ENCODE peak calls at places on chromosomes 11 and 22, in nine cellular contexts. One of them, this sample, is unnamed.

GRCh38 chr11:69371731-69372588 is 78.0 kb downstream of the MYEOV start:
- DNase-seq in esophagus squamous epithelium: no peak
- DNase-seq in small intestine: no peak
- DNase-seq in cardiac muscle cell: no peak
- DNase-seq in PC-9: no peak
- DNase-seq in CD8-positive, alpha-beta memory T cell: no peak
- DNase-seq in sigmoid colon: peak; percentile 35
- DNase-seq in effector memory CD4-positive, alpha-beta T cell: no peak
- DNase-seq in GM23248: no peak
- DNase-seq in this sample: peak; percentile 42

GRCh38 chr11:66720223-66720898 is 8.7 kb downstream of the SPTBN2 start:
- DNase-seq in sigmoid colon: no peak
- DNase-seq in esophagus squamous epithelium: no peak
- DNase-seq in cardiac muscle cell: peak; percentile 15
- DNase-seq in PC-9: peak; percentile 98
- DNase-seq in small intestine: peak; percentile 64
- DNase-seq in CD8-positive, alpha-beta memory T cell: no peak
- DNase-seq in GM23248: peak; percentile 66
- DNase-seq in effector memory CD4-positive, alpha-beta T cell: no peak
- DNase-seq in this sample: no peak

GRCh38 chr22:39743955-39744752 is 149.4 kb downstream of the ENTHD1 start:
- DNase-seq in small intestine: no peak
- DNase-seq in PC-9: no peak
- DNase-seq in esophagus squamous epithelium: no peak
- DNase-seq in CD8-positive, alpha-beta memory T cell: no peak
- DNase-seq in GM23248: no peak
- DNase-seq in cardiac muscle cell: no peak
- DNase-seq in effector memory CD4-positive, alpha-beta T cell: no peak
- DNase-seq in sigmoid colon: no peak
- DNase-seq in this sample: no peak

GRCh38 chr11:118290923-118291322 is 13.6 kb upstream of the CD3E start:
- DNase-seq in effector memory CD4-positive, alpha-beta T cell: peak; percentile 9
- DNase-seq in CD8-positive, alpha-beta memory T cell: no peak
- DNase-seq in small intestine: peak; percentile 86
- DNase-seq in sigmoid colon: no peak
- DNase-seq in PC-9: peak; percentile 43
- DNase-seq in cardiac muscle cell: peak; percentile 31
- DNase-seq in GM23248: peak; percentile 31
- DNase-seq in esophagus squamous epithelium: no peak
- DNase-seq in this sample: no peak

GRCh38 chr22:23762866-23763578 is at the start of gene C22orf15:
- DNase-seq in esophagus squamous epithelium: no peak
- DNase-seq in effector memory CD4-positive, alpha-beta T cell: no peak
- DNase-seq in small intestine: no peak
- DNase-seq in GM23248: peak; percentile 49
- DNase-seq in PC-9: no peak
- DNase-seq in sigmoid colon: no peak
- DNase-seq in CD8-positive, alpha-beta memory T cell: no peak
- DNase-seq in cardiac muscle cell: peak; percentile 66
- DNase-seq in this sample: peak; percentile 85

GRCh38 chr11:117145393-117145761 is 1.3 kb downstream of the PAFAH1B2 start:
- DNase-seq in CD8-positive, alpha-beta memory T cell: no peak
- DNase-seq in sigmoid colon: no peak
- DNase-seq in small intestine: no peak
- DNase-seq in effector memory CD4-positive, alpha-beta T cell: no peak
- DNase-seq in GM23248: peak; percentile 79
- DNase-seq in esophagus squamous epithelium: no peak
- DNase-seq in cardiac muscle cell: peak; percentile 50
- DNase-seq in PC-9: peak; percentile 16
- DNase-seq in this sample: no peak

GRCh38 chr11:2995893-2996554 is 3.9 kb upstream of the NAP1L4 start:
- DNase-seq in effector memory CD4-positive, alpha-beta T cell: no peak
- DNase-seq in PC-9: no peak
- DNase-seq in small intestine: no peak
- DNase-seq in esophagus squamous epithelium: no peak
- DNase-seq in GM23248: no peak
- DNase-seq in cardiac muscle cell: no peak
- DNase-seq in CD8-positive, alpha-beta memory T cell: no peak
- DNase-seq in sigmoid colon: peak; percentile 40
- DNase-seq in this sample: no peak

GRCh38 chr22:24703101-24703500 is 71.4 kb downstream of the PIWIL3 start:
- DNase-seq in GM23248: peak; percentile 24
- DNase-seq in effector memory CD4-positive, alpha-beta T cell: no peak
- DNase-seq in small intestine: peak; percentile 95
- DNase-seq in CD8-positive, alpha-beta memory T cell: no peak
- DNase-seq in cardiac muscle cell: peak; percentile 67
- DNase-seq in sigmoid colon: no peak
- DNase-seq in PC-9: no peak
- DNase-seq in esophagus squamous epithelium: no peak
- DNase-seq in this sample: no peak

GRCh38 chr22:50678651-50679521 is 6.3 kb downstream of the SHANK3 start:
- DNase-seq in esophagus squamous epithelium: no peak
- DNase-seq in small intestine: no peak
- DNase-seq in PC-9: no peak
- DNase-seq in effector memory CD4-positive, alpha-beta T cell: no peak
- DNase-seq in sigmoid colon: no peak
- DNase-seq in GM23248: no peak
- DNase-seq in CD8-positive, alpha-beta memory T cell: no peak
- DNase-seq in cardiac muscle cell: no peak
- DNase-seq in this sample: no peak

GRCh38 chr22:24953294-24954113 is 988 bp downstream of the KIAA1671 start:
- DNase-seq in esophagus squamous epithelium: no peak
- DNase-seq in CD8-positive, alpha-beta memory T cell: no peak
- DNase-seq in PC-9: no peak
- DNase-seq in GM23248: no peak
- DNase-seq in sigmoid colon: peak; percentile 69
- DNase-seq in cardiac muscle cell: no peak
- DNase-seq in small intestine: peak; percentile 48
- DNase-seq in effector memory CD4-positive, alpha-beta T cell: no peak
- DNase-seq in this sample: no peak

GRCh38 chr22:24975813-24976341 is 23.4 kb downstream of the KIAA1671 start:
- DNase-seq in GM23248: peak; percentile 59
- DNase-seq in CD8-positive, alpha-beta memory T cell: no peak
- DNase-seq in sigmoid colon: peak; percentile 74
- DNase-seq in cardiac muscle cell: peak; percentile 72
- DNase-seq in effector memory CD4-positive, alpha-beta T cell: no peak
- DNase-seq in PC-9: no peak
- DNase-seq in small intestine: no peak
- DNase-seq in esophagus squamous epithelium: no peak
- DNase-seq in this sample: no peak

GRCh38 chr11:65859812-65860277 is 388 bp upstream of the MUS81 start:
- DNase-seq in small intestine: no peak
- DNase-seq in esophagus squamous epithelium: no peak
- DNase-seq in cardiac muscle cell: no peak
- DNase-seq in CD8-positive, alpha-beta memory T cell: no peak
- DNase-seq in PC-9: no peak
- DNase-seq in sigmoid colon: no peak
- DNase-seq in effector memory CD4-positive, alpha-beta T cell: no peak
- DNase-seq in GM23248: peak; percentile 57
- DNase-seq in this sample: no peak

GRCh38 chr11:66316849-66317251 is at the start of gene CD248:
- DNase-seq in small intestine: no peak
- DNase-seq in cardiac muscle cell: peak; percentile 94
- DNase-seq in esophagus squamous epithelium: no peak
- DNase-seq in PC-9: no peak
- DNase-seq in effector memory CD4-positive, alpha-beta T cell: no peak
- DNase-seq in sigmoid colon: peak; percentile 92
- DNase-seq in GM23248: peak; percentile 81
- DNase-seq in CD8-positive, alpha-beta memory T cell: no peak
- DNase-seq in this sample: no peak

GRCh38 chr11:110527146-110527545 is 97.4 kb downstream of the FDX1 start:
- DNase-seq in GM23248: peak; percentile 63
- DNase-seq in sigmoid colon: no peak
- DNase-seq in esophagus squamous epithelium: no peak
- DNase-seq in effector memory CD4-positive, alpha-beta T cell: no peak
- DNase-seq in PC-9: no peak
- DNase-seq in cardiac muscle cell: peak; percentile 25
- DNase-seq in CD8-positive, alpha-beta memory T cell: no peak
- DNase-seq in small intestine: no peak
- DNase-seq in this sample: no peak

GRCh38 chr22:43996170-43996980 is 27.7 kb upstream of the PARVB start:
- DNase-seq in small intestine: peak; percentile 25
- DNase-seq in effector memory CD4-positive, alpha-beta T cell: peak; percentile 31
- DNase-seq in esophagus squamous epithelium: peak; percentile 26
- DNase-seq in sigmoid colon: peak; percentile 73
- DNase-seq in PC-9: no peak
- DNase-seq in GM23248: no peak
- DNase-seq in cardiac muscle cell: no peak
- DNase-seq in CD8-positive, alpha-beta memory T cell: peak; percentile 53
- DNase-seq in this sample: no peak

GRCh38 chr11:48105096-48105990 is 111.3 kb upstream of the OR4B1 start:
- DNase-seq in effector memory CD4-positive, alpha-beta T cell: no peak
- DNase-seq in sigmoid colon: no peak
- DNase-seq in PC-9: no peak
- DNase-seq in esophagus squamous epithelium: no peak
- DNase-seq in GM23248: no peak
- DNase-seq in CD8-positive, alpha-beta memory T cell: no peak
- DNase-seq in cardiac muscle cell: no peak
- DNase-seq in small intestine: no peak
- DNase-seq in this sample: peak; percentile 70

DNA sequence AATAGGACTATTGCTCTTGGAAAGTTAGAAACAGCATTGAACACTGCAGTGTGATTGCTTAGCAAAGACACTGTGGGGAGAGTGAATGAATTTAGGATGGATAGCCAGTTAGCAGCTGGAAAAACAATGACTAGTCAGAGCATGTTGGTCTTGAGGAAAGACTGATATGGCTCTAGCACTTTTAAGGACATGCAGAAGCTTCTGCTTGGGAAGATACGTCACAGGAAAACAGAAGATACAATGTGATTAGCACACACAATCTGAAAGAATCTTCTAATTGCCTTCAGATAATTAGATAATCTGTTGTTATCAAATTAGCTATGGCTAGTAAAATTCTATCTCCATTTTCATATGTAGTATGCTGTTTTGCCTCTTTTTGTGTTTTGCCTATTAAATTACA is 530.7 kb upstream of the CHORDC1 start:
- DNase-seq in esophagus squamous epithelium: no peak
- DNase-seq in small intestine: no peak
- DNase-seq in PC-9: no peak
- DNase-seq in sigmoid colon: no peak
- DNase-seq in effector memory CD4-positive, alpha-beta T cell: no peak
- DNase-seq in cardiac muscle cell: no peak
- DNase-seq in CD8-positive, alpha-beta memory T cell: no peak
- DNase-seq in GM23248: no peak
- DNase-seq in this sample: no peak
- H3K4me1 ChIP-seq in esophagus squamous epithelium: no peaks in the 10 kb centered on the region
- H3K4me1 ChIP-seq in small intestine: no peaks in the 10 kb centered on the region
- H3K4me1 ChIP-seq in PC-9: no peaks in the 10 kb centered on the region
- H3K4me1 ChIP-seq in sigmoid colon: no peaks in the 10 kb centered on the region
- H3K4me1 ChIP-seq in effector memory CD4-positive, alpha-beta T cell: no peaks in the 10 kb centered on the region
- H3K4me1 ChIP-seq in cardiac muscle cell: no peaks in the 10 kb centered on the region
- H3K4me1 ChIP-seq in CD8-positive, alpha-beta memory T cell: no peaks in the 10 kb centered on the region
- H3K4me1 ChIP-seq in GM23248: no peaks in the 10 kb centered on the region
- H3K4me1 ChIP-seq in this sample: no peaks in the 10 kb centered on the region

DNA sequence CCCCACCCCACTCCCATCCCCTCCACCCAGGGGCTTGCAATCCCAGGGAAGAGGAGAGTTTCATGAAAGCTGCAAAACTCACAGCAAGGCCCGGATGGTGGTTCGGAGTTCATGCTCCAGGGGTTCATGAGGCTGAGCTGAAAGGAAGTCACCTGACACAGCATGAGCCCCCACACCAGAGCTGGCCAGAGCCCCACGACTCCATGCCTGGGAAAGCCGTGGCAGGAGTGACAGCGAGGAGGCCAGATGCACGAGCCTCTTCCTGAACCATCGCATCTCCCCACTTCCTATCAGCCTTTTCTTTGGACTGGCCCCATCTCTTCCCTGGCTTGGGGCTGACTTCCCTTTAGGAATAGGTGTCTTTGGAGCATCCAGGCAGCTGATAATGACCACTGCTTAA is 105.8 kb downstream of the ABTB2 start:
- DNase-seq in sigmoid colon: no peak
- DNase-seq in esophagus squamous epithelium: no peak
- DNase-seq in effector memory CD4-positive, alpha-beta T cell: no peak
- DNase-seq in cardiac muscle cell: no peak
- DNase-seq in CD8-positive, alpha-beta memory T cell: no peak
- DNase-seq in small intestine: no peak
- DNase-seq in GM23248: no peak
- DNase-seq in PC-9: no peak
- DNase-seq in this sample: no peak
- H3K4me1 ChIP-seq in sigmoid colon: peaks cover 10% of the 10 kb centered on the region
- H3K4me1 ChIP-seq in esophagus squamous epithelium: peaks cover 9% of the 10 kb centered on the region
- H3K4me1 ChIP-seq in effector memory CD4-positive, alpha-beta T cell: peaks cover 42% of the 10 kb centered on the region
- H3K4me1 ChIP-seq in cardiac muscle cell: peaks cover 45% of the 10 kb centered on the region
- H3K4me1 ChIP-seq in CD8-positive, alpha-beta memory T cell: peaks cover 50% of the 10 kb centered on the region
- H3K4me1 ChIP-seq in small intestine: peaks cover 15% of the 10 kb centered on the region
- H3K4me1 ChIP-seq in GM23248: peaks cover 16% of the 10 kb centered on the region
- H3K4me1 ChIP-seq in PC-9: peaks cover 50% of the 10 kb centered on the region
- H3K4me1 ChIP-seq in this sample: peaks cover 19% of the 10 kb centered on the region

GRCh38 chr11:61754534-61755482 is 2.4 kb downstream of the MYRF start:
- DNase-seq in cardiac muscle cell: peak; percentile 90
- DNase-seq in CD8-positive, alpha-beta memory T cell: no peak
- DNase-seq in esophagus squamous epithelium: no peak
- DNase-seq in PC-9: no peak
- DNase-seq in small intestine: peak; percentile 69
- DNase-seq in effector memory CD4-positive, alpha-beta T cell: no peak
- DNase-seq in sigmoid colon: no peak
- DNase-seq in GM23248: no peak
- DNase-seq in this sample: no peak
- H3K4me1 ChIP-seq in cardiac muscle cell: peaks cover 29% of the 10 kb centered on the region
- H3K4me1 ChIP-seq in CD8-positive, alpha-beta memory T cell: peaks cover 5% of the 10 kb centered on the region
- H3K4me1 ChIP-seq in esophagus squamous epithelium: peaks cover 4% of the 10 kb centered on the region
- H3K4me1 ChIP-seq in PC-9: peaks cover 22% of the 10 kb centered on the region
- H3K4me1 ChIP-seq in small intestine: peaks cover 3% of the 10 kb centered on the region
- H3K4me1 ChIP-seq in effector memory CD4-positive, alpha-beta T cell: peaks cover 4% of the 10 kb centered on the region
- H3K4me1 ChIP-seq in sigmoid colon: peaks cover 12% of the 10 kb centered on the region
- H3K4me1 ChIP-seq in GM23248: peaks cover 3% of the 10 kb centered on the region
- H3K4me1 ChIP-seq in this sample: peaks cover 4% of the 10 kb centered on the region

GRCh38 chr22:38310518-38311330 is 6.5 kb downstream of the CSNK1E start:
- DNase-seq in esophagus squamous epithelium: no peak
- DNase-seq in cardiac muscle cell: peak; percentile 15
- DNase-seq in PC-9: no peak
- DNase-seq in sigmoid colon: peak; percentile 80
- DNase-seq in effector memory CD4-positive, alpha-beta T cell: no peak
- DNase-seq in CD8-positive, alpha-beta memory T cell: no peak
- DNase-seq in GM23248: peak; percentile 57
- DNase-seq in small intestine: no peak
- DNase-seq in this sample: no peak
- H3K4me1 ChIP-seq in esophagus squamous epithelium: peaks cover 51% of the 10 kb centered on the region
- H3K4me1 ChIP-seq in cardiac muscle cell: peaks cover 25% of the 10 kb centered on the region
- H3K4me1 ChIP-seq in PC-9: peaks cover 55% of the 10 kb centered on the region
- H3K4me1 ChIP-seq in sigmoid colon: peaks cover 96% of the 10 kb centered on the region
- H3K4me1 ChIP-seq in effector memory CD4-positive, alpha-beta T cell: peaks cover 35% of the 10 kb centered on the region
- H3K4me1 ChIP-seq in CD8-positive, alpha-beta memory T cell: peaks cover 37% of the 10 kb centered on the region
- H3K4me1 ChIP-seq in GM23248: peaks cover 61% of the 10 kb centered on the region
- H3K4me1 ChIP-seq in small intestine: no peaks in the 10 kb centered on the region
- H3K4me1 ChIP-seq in this sample: peaks cover 97% of the 10 kb centered on the region

DNA sequence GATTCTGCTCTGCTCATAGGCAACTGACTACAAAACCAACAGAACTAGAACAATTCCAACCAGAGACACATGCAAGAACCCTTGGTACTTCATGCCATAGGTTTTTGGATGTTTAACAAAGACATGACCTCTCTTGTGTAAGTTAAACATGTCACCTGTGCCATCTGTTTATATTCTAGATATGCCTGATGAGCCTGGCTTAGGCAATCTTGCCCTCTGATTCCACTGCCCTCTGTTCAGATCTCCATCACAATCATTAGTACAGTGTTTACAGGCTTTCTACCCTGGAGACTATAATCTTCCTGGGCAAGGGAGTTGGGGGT is 40.8 kb downstream of the ABTB2 start:
- DNase-seq in small intestine: peak; percentile 25
- DNase-seq in sigmoid colon: no peak
- DNase-seq in esophagus squamous epithelium: no peak
- DNase-seq in GM23248: no peak
- DNase-seq in CD8-positive, alpha-beta memory T cell: no peak
- DNase-seq in effector memory CD4-positive, alpha-beta T cell: no peak
- DNase-seq in PC-9: no peak
- DNase-seq in cardiac muscle cell: no peak
- DNase-seq in this sample: no peak
- H3K4me1 ChIP-seq in small intestine: peaks cover 11% of the 10 kb centered on the region
- H3K4me1 ChIP-seq in sigmoid colon: peaks cover 19% of the 10 kb centered on the region
- H3K4me1 ChIP-seq in esophagus squamous epithelium: no peaks in the 10 kb centered on the region
- H3K4me1 ChIP-seq in GM23248: peaks cover 35% of the 10 kb centered on the region
- H3K4me1 ChIP-seq in CD8-positive, alpha-beta memory T cell: peaks cover 9% of the 10 kb centered on the region
- H3K4me1 ChIP-seq in effector memory CD4-positive, alpha-beta T cell: peaks cover 6% of the 10 kb centered on the region
- H3K4me1 ChIP-seq in PC-9: peaks cover 25% of the 10 kb centered on the region
- H3K4me1 ChIP-seq in cardiac muscle cell: peaks cover 40% of the 10 kb centered on the region
- H3K4me1 ChIP-seq in this sample: peaks cover 12% of the 10 kb centered on the region